ENCODE peak calls at places on chromosomes 12 and 14, in six cellular contexts. W, S, R, D, B and I are unnamed samples.

GRCh38 chr14:25150401-25150800 is 100.5 kb upstream of the STXBP6 start:
- DNase-seq in W (no peak), S (peak), R (no peak), D (no peak), B (no peak), I (no peak)

GRCh38 chr12:83826112-83826511 is 1086.5 kb downstream of the SLC6A15 start:
- DNase-seq in W (peak), S (no peak), R (no peak), D (peak), B (no peak), I (no peak)

GRCh38 chr12:63922446-63922845 is 77.9 kb downstream of the SRGAP1 start:
- DNase-seq in W (no peak), S (no peak), R (no peak), D (peak), B (no peak), I (no peak)

GRCh38 chr14:67413806-67414769 is 2.1 kb upstream of the PLEK2 start:
- DNase-seq in W (peak), S (peak), R (peak), D (peak), B (peak), I (peak)

GRCh38 chr12:52262286-52262685 is 12.2 kb upstream of the KRT86 start:
- DNase-seq in W (no peak), S (no peak), R (peak), D (no peak), B (no peak), I (no peak)

GRCh38 chr14:64731141-64731581 is 26.9 kb downstream of the PLEKHG3 start:
- DNase-seq in W (no peak), S (no peak), R (no peak), D (no peak), B (no peak), I (no peak)

GRCh38 chr12:115149685-115150378 is 465.9 kb upstream of the TBX3 start:
- DNase-seq in W (no peak), S (peak), R (peak), D (peak), B (no peak), I (no peak)

GRCh38 chr14:27427796-27428195 is 830.0 kb upstream of the NOVA1 start:
- DNase-seq in W (no peak), S (peak), R (no peak), D (peak), B (no peak), I (no peak)

GRCh38 chr12:92331383-92331782 is 185.7 kb upstream of the BTG1 start:
- DNase-seq in W (no peak), S (no peak), R (no peak), D (no peak), B (no peak), I (no peak)

GRCh38 chr14:69848903-69849391 is 30.3 kb upstream of the SMOC1 start:
- DNase-seq in W (no peak), S (no peak), R (no peak), D (no peak), B (no peak), I (no peak)

GRCh38 chr14:73521229-73521628 is 15.7 kb upstream of the ACOT1 start:
- DNase-seq in W (no peak), S (no peak), R (no peak), D (no peak), B (no peak), I (no peak)